ENCODE peak calls at places on chromosomes 3 and 15, in five cellular contexts. M, Y, L, V and R are unnamed samples.

GRCh38 chr15:90885432-90886290 is 1.4 kb downstream of the FES start:
- DNase-seq in M (peak; percentile 68), Y (no peak), L (peak; percentile 74), V (no peak), R (peak; percentile 92)

GRCh38 chr15:58952751-58953150 is 19.3 kb upstream of the SLTM start:
- DNase-seq in M (peak; percentile 58), Y (peak; percentile 44), L (no peak), V (peak; percentile 33), R (no peak)

GRCh38 chr3:137110392-137110996 is 152.7 kb downstream of the IL20RB start:
- DNase-seq in M (peak; percentile 57), Y (peak; percentile 5), L (no peak), V (peak; percentile 11), R (peak; percentile 69)

GRCh38 chr15:66864086-66864830 is 162.2 kb downstream of the SMAD6 start:
- DNase-seq in M (no peak), Y (no peak), L (no peak), V (no peak), R (no peak)

GRCh38 chr3:159252772-159253384 is 451.0 kb downstream of the MFSD1 start:
- DNase-seq in M (peak; percentile 74), Y (peak; percentile 58), L (peak; percentile 41), V (peak; percentile 48), R (peak; percentile 83)

GRCh38 chr3:53255360-53255774 is 455 bp downstream of the TKT start:
- DNase-seq in M (peak; percentile 76), Y (no peak), L (no peak), V (peak; percentile 26), R (peak; percentile 83)

GRCh38 chr3:11739123-11739522 is 95.4 kb upstream of the VGLL4 start:
- DNase-seq in M (peak; percentile 43), Y (no peak), L (no peak), V (no peak), R (no peak)

GRCh38 chr15:62068787-62069170 is 2.0 kb downstream of the C2CD4A start:
- DNase-seq in M (peak; percentile 76), Y (no peak), L (no peak), V (peak; percentile 3), R (no peak)

GRCh38 chr15:65067645-65068416 is at the start of gene RASL12:
- DNase-seq in M (no peak), Y (no peak), L (no peak), V (no peak), R (no peak)

DNA sequence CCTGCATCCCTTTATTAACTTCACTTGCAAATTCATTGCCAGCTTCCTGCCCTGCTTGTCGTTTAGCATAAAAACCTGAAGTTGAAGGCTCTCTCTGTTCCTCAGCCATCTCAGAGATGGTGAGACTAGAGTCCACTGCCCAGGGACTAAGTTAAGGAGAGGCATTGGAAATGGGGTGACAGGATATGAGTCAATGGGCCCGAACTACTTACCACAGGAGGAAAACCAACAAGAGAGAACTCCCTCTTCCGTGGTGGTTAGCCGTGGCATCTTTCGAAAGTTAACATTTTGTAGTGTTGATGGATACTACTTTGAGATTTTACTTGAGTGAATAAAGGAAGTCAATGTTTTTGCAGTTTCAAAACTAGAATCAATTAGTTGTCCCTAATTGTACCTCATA is 65.3 kb downstream of the LRTM1 start:
- DNase-seq in M (peak; percentile 71), Y (peak; percentile 50), L (no peak), V (no peak), R (no peak)
- H2AFZ ChIP-seq in M (peak overlapping the region; percentile 80), Y (peak overlapping the region; percentile 13), L (no peak overlapping the region), V (peak overlapping the region; percentile 31), R (no peak overlapping the region)

GRCh38 chr15:31206386-31207174 is 105.1 kb upstream of the TRPM1 start:
- DNase-seq in M (no peak), Y (no peak), L (no peak), V (no peak), R (no peak)
- H3K27me3 ChIP-seq in M (peaks cover 13% of the 10 kb centered on the region), Y (no peaks in the 10 kb centered on the region), L (no peaks in the 10 kb centered on the region), V (no peaks in the 10 kb centered on the region), R (no peaks in the 10 kb centered on the region)

GRCh38 chr15:57562220-57562769 is 29.4 kb upstream of the MYZAP start:
- DNase-seq in M (no peak), Y (no peak), L (no peak), V (no peak), R (no peak)
- H2AFZ ChIP-seq in M (no peak overlapping the region), Y (no peak overlapping the region), L (no peak overlapping the region), V (no peak overlapping the region), R (no peak overlapping the region)

DNA sequence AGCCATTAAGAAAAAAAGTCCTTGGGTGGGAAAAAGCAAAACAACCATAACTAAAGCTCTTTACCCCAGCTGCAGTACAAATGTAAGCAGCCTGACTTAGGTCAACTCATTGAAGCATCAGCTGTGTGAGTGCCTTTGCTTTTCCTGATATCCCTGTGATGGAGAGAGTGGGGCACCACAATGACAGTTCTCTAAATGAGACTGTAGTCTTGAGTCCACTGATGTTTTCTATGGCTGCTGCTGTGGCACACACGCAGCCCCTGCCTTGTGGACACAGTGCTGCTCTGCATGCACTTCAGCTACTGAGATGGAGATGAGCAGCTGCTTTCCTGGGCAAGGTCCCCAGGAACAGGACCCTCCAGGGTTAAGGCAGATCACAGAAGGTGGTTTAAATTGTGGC is 173.2 kb downstream of the KCNAB1 start:
- DNase-seq in M (no peak), Y (no peak), L (no peak), V (no peak), R (no peak)
- H3K27me3 ChIP-seq in M (peaks cover 36% of the 10 kb centered on the region), Y (peaks cover 38% of the 10 kb centered on the region), L (peaks cover 4% of the 10 kb centered on the region), V (peaks cover 31% of the 10 kb centered on the region), R (no peaks in the 10 kb centered on the region)

GRCh38 chr15:29455055-29455454 is 185.4 kb upstream of the NSMCE3 start:
- DNase-seq in M (no peak), Y (no peak), L (no peak), V (no peak), R (no peak)

GRCh38 chr15:29454506-29454905 is 184.9 kb upstream of the NSMCE3 start:
- DNase-seq in M (no peak), Y (no peak), L (no peak), V (no peak), R (no peak)

GRCh38 chr15:29451201-29451781 is 181.7 kb upstream of the NSMCE3 start:
- DNase-seq in M (no peak), Y (no peak), L (peak; percentile 17), V (no peak), R (peak; percentile 43)

GRCh38 chr15:29455530-29455929 is 185.9 kb upstream of the NSMCE3 start:
- DNase-seq in M (no peak), Y (no peak), L (no peak), V (no peak), R (no peak)

GRCh38 chr15:29452881-29453731 is 183.5 kb upstream of the NSMCE3 start:
- DNase-seq in M (no peak), Y (no peak), L (no peak), V (no peak), R (no peak)
- H2AFZ ChIP-seq in M (no peak overlapping the region), Y (no peak overlapping the region), L (peak overlapping the region; percentile 89), V (no peak overlapping the region), R (no peak overlapping the region)

DNA sequence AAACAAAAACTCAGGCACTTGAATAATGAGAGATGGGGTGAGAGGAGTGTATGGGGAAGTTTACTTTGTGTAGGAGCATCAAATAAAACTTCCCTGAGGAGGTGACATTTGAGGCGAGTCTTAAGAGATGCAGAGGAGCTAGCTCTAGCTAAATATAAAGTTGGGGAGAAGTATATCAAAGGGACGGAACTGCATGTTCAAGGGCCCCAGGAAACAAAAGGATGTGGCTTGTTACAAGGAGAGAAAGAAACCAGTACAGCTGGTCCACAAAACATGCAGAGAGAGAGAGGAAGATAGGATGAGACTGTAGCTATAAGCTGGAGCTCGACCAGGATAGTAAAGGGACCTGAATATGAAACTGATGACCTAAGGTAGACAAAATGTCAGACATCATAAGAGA is 17.6 kb downstream of the FEZF2 start:
- DNase-seq in M (no peak), Y (no peak), L (no peak), V (no peak), R (no peak)
- H3K27me3 ChIP-seq in M (peaks cover 10% of the 10 kb centered on the region), Y (peaks cover 5% of the 10 kb centered on the region), L (peaks cover 2% of the 10 kb centered on the region), V (peaks cover 7% of the 10 kb centered on the region), R (no peaks in the 10 kb centered on the region)

GRCh38 chr3:9250236-9250635 is 790 bp upstream of the SRGAP3 start:
- DNase-seq in M (peak; percentile 5), Y (no peak), L (no peak), V (no peak), R (no peak)
- H2AFZ ChIP-seq in M (peak overlapping the region; percentile 76), Y (no peak overlapping the region), L (peak overlapping the region; percentile 66), V (no peak overlapping the region), R (peak overlapping the region; percentile 98)

GRCh38 chr15:96361309-96362000 is 31.0 kb downstream of the NR2F2 start:
- DNase-seq in M (no peak), Y (no peak), L (no peak), V (no peak), R (no peak)
- H3K27me3 ChIP-seq in M (peaks cover 5% of the 10 kb centered on the region), Y (peaks cover 19% of the 10 kb centered on the region), L (peaks cover 7% of the 10 kb centered on the region), V (peaks cover 54% of the 10 kb centered on the region), R (no peaks in the 10 kb centered on the region)

DNA sequence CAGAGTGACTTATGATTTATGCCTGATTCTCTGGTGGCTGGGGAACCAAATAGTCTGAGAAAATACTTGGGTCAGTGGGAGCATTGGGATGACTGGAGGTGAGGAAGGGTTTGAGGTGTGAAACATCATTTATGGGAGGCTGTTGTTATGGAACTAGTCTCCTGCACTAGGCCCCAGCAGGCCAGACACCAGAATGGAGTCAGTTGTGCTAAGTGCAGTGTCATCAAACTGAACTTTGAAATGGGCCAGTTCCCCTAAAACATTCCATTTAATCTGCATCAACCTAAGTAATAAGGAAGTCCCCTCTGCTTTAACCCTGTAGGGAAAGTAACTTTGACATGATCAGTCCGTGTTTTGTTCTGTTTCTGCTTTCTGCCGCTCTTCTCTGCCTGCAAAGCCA is 44.9 kb upstream of the KLHL25 start:
- DNase-seq in M (no peak), Y (no peak), L (no peak), V (no peak), R (peak; percentile 35)
- H2AFZ ChIP-seq in M (no peak overlapping the region), Y (no peak overlapping the region), L (peak overlapping the region; percentile 89), V (no peak overlapping the region), R (no peak overlapping the region)